ENCODE peak calls at places on chromosome 1, in five cellular contexts. N is NCI-H524 treated with DMSO at 0.1 percent for 48 hours; G is stimulated activated CD4-positive, alpha-beta T cell treated with anti-CD3 and anti-CD28 coated beads, Interleukin-15, amount 100 ng/mL, for 1 hour; M is activated effector memory CD4-positive, alpha-beta T cell treated with anti-CD3 and anti-CD28 coated beads, Interleukin-2, amount 50 U/mL, for 16 hours; O is COR-L47. V is an unnamed sample.

GRCh38 chr1:68495968-68496679 is 758 bp downstream of the DEPDC1 start:
- DNase-seq in M (no peak), O (no peak), G (no peak), N (no peak), V (no peak)

GRCh38 chr1:160539896-160540858 is 17.1 kb upstream of the SLAMF6 start:
- DNase-seq in G (peak; percentile 18), M (peak; percentile 78), O (no peak), N (no peak), V (no peak)

GRCh38 chr1:201682964-201683363 is 144.0 kb downstream of the NAV1 start:
- DNase-seq in M (no peak), G (no peak), O (no peak), N (no peak), V (no peak)

GRCh38 chr1:9289724-9290493 is 2.8 kb upstream of the SPSB1 start:
- DNase-seq in M (no peak), G (no peak), N (no peak), O (no peak), V (peak; percentile 85)

GRCh38 chr1:24793762-24794161 is 48.5 kb downstream of the CLIC4 start:
- DNase-seq in N (no peak), M (no peak), G (no peak), O (no peak), V (peak; percentile 40)

GRCh38 chr1:228228601-228229074 is 20.8 kb downstream of the OBSCN start:
- DNase-seq in N (no peak), O (no peak), G (no peak), M (no peak), V (peak; percentile 85)

GRCh38 chr1:107536266-107536665 is 395.4 kb downstream of the NTNG1 start:
- DNase-seq in M (no peak), N (no peak), O (no peak), G (no peak), V (no peak)

GRCh38 chr1:222891578-222891977 is 76.7 kb downstream of the DISP1 start:
- DNase-seq in N (no peak), G (no peak), O (no peak), M (no peak), V (no peak)

V was measured in AG09309.